ENCODE peak calls at places on chromosomes 5 and 9, in ten cellular contexts. One of them, this sample, is unnamed.

GRCh38 chr9:134899168-134899567 is 18.5 kb downstream of the FCN1 start:
- DNase-seq in LHCN-M2: no peak
- DNase-seq in GM10248: no peak
- DNase-seq in WTC11: no peak
- DNase-seq in uterus: no peak
- DNase-seq in AG04450: no peak
- DNase-seq in smooth muscle cell of the brain vasculature: no peak
- DNase-seq in sigmoid colon: no peak
- DNase-seq in T follicular helper cell: no peak
- DNase-seq in ACHN: no peak
- DNase-seq in this sample: no peak

GRCh38 chr5:143271431-143271830 is 132.1 kb downstream of the NR3C1 start:
- DNase-seq in sigmoid colon: no peak
- DNase-seq in smooth muscle cell of the brain vasculature: no peak
- DNase-seq in AG04450: no peak
- DNase-seq in ACHN: no peak
- DNase-seq in T follicular helper cell: no peak
- DNase-seq in uterus: no peak
- DNase-seq in LHCN-M2: no peak
- DNase-seq in WTC11: no peak
- DNase-seq in GM10248: no peak
- DNase-seq in this sample: no peak

GRCh38 chr9:109908459-109909390 is 128.7 kb downstream of the PALM2AKAP2 start:
- DNase-seq in T follicular helper cell: no peak
- DNase-seq in uterus: no peak
- DNase-seq in smooth muscle cell of the brain vasculature: no peak
- DNase-seq in WTC11: no peak
- DNase-seq in GM10248: no peak
- DNase-seq in ACHN: no peak
- DNase-seq in LHCN-M2: no peak
- DNase-seq in AG04450: peak; percentile 88
- DNase-seq in sigmoid colon: no peak
- DNase-seq in this sample: no peak

GRCh38 chr5:2714026-2714425 is 37.5 kb downstream of the IRX2 start:
- DNase-seq in LHCN-M2: no peak
- DNase-seq in sigmoid colon: peak; percentile 25
- DNase-seq in WTC11: no peak
- DNase-seq in GM10248: no peak
- DNase-seq in AG04450: no peak
- DNase-seq in ACHN: no peak
- DNase-seq in smooth muscle cell of the brain vasculature: no peak
- DNase-seq in uterus: no peak
- DNase-seq in T follicular helper cell: no peak
- DNase-seq in this sample: no peak

GRCh38 chr5:13249854-13250253 is 694.6 kb downstream of the DNAH5 start:
- DNase-seq in AG04450: no peak
- DNase-seq in ACHN: no peak
- DNase-seq in smooth muscle cell of the brain vasculature: no peak
- DNase-seq in T follicular helper cell: no peak
- DNase-seq in WTC11: no peak
- DNase-seq in GM10248: no peak
- DNase-seq in sigmoid colon: no peak
- DNase-seq in LHCN-M2: peak; percentile 64
- DNase-seq in uterus: no peak
- DNase-seq in this sample: no peak

GRCh38 chr5:1062761-1063568 is 48.9 kb downstream of the SLC12A7 start:
- DNase-seq in AG04450: no peak
- DNase-seq in sigmoid colon: no peak
- DNase-seq in LHCN-M2: no peak
- DNase-seq in smooth muscle cell of the brain vasculature: no peak
- DNase-seq in uterus: no peak
- DNase-seq in WTC11: no peak
- DNase-seq in GM10248: no peak
- DNase-seq in ACHN: no peak
- DNase-seq in T follicular helper cell: no peak
- DNase-seq in this sample: peak; percentile 45

GRCh38 chr9:133604214-133604613 is 5.0 kb downstream of the FAM163B start:
- DNase-seq in uterus: no peak
- DNase-seq in GM10248: no peak
- DNase-seq in ACHN: no peak
- DNase-seq in sigmoid colon: no peak
- DNase-seq in T follicular helper cell: no peak
- DNase-seq in AG04450: no peak
- DNase-seq in WTC11: no peak
- DNase-seq in LHCN-M2: peak; percentile 4
- DNase-seq in smooth muscle cell of the brain vasculature: no peak
- DNase-seq in this sample: no peak

GRCh38 chr5:138829341-138829740 is 45.8 kb downstream of the LRRTM2 start:
- DNase-seq in T follicular helper cell: no peak
- DNase-seq in WTC11: no peak
- DNase-seq in AG04450: no peak
- DNase-seq in uterus: no peak
- DNase-seq in GM10248: no peak
- DNase-seq in smooth muscle cell of the brain vasculature: no peak
- DNase-seq in LHCN-M2: no peak
- DNase-seq in ACHN: no peak
- DNase-seq in sigmoid colon: no peak
- DNase-seq in this sample: no peak

GRCh38 chr5:60701317-60701988 is 1.5 kb upstream of the DEPDC1B start:
- DNase-seq in uterus: no peak
- DNase-seq in T follicular helper cell: no peak
- DNase-seq in ACHN: no peak
- DNase-seq in sigmoid colon: no peak
- DNase-seq in WTC11: no peak
- DNase-seq in smooth muscle cell of the brain vasculature: no peak
- DNase-seq in LHCN-M2: no peak
- DNase-seq in GM10248: no peak
- DNase-seq in AG04450: no peak
- DNase-seq in this sample: no peak

GRCh38 chr9:73684601-73685000 is 532.9 kb downstream of the ANXA1 start:
- DNase-seq in WTC11: no peak
- DNase-seq in sigmoid colon: no peak
- DNase-seq in AG04450: no peak
- DNase-seq in ACHN: no peak
- DNase-seq in uterus: no peak
- DNase-seq in smooth muscle cell of the brain vasculature: no peak
- DNase-seq in LHCN-M2: no peak
- DNase-seq in T follicular helper cell: no peak
- DNase-seq in GM10248: no peak
- DNase-seq in this sample: no peak

GRCh38 chr9:130467371-130467770 is 22.6 kb downstream of the ASS1 start:
- DNase-seq in ACHN: no peak
- DNase-seq in T follicular helper cell: no peak
- DNase-seq in LHCN-M2: no peak
- DNase-seq in uterus: no peak
- DNase-seq in GM10248: no peak
- DNase-seq in WTC11: no peak
- DNase-seq in sigmoid colon: no peak
- DNase-seq in AG04450: no peak
- DNase-seq in smooth muscle cell of the brain vasculature: no peak
- DNase-seq in this sample: no peak

GRCh38 chr5:172299916-172300439 is 16.4 kb upstream of the UBTD2 start:
- DNase-seq in WTC11: no peak
- DNase-seq in uterus: no peak
- DNase-seq in GM10248: no peak
- DNase-seq in sigmoid colon: no peak
- DNase-seq in T follicular helper cell: no peak
- DNase-seq in AG04450: no peak
- DNase-seq in smooth muscle cell of the brain vasculature: no peak
- DNase-seq in ACHN: no peak
- DNase-seq in LHCN-M2: peak; percentile 48
- DNase-seq in this sample: no peak

GRCh38 chr9:113966394-113966793 is 90.3 kb downstream of the ZNF618 start:
- DNase-seq in WTC11: no peak
- DNase-seq in LHCN-M2: no peak
- DNase-seq in uterus: no peak
- DNase-seq in smooth muscle cell of the brain vasculature: no peak
- DNase-seq in GM10248: no peak
- DNase-seq in T follicular helper cell: no peak
- DNase-seq in ACHN: no peak
- DNase-seq in AG04450: no peak
- DNase-seq in sigmoid colon: no peak
- DNase-seq in this sample: peak; percentile 74

GRCh38 chr5:175052351-175052750 is 328.0 kb downstream of the MSX2 start:
- DNase-seq in uterus: no peak
- DNase-seq in T follicular helper cell: no peak
- DNase-seq in sigmoid colon: no peak
- DNase-seq in LHCN-M2: no peak
- DNase-seq in WTC11: no peak
- DNase-seq in AG04450: no peak
- DNase-seq in ACHN: no peak
- DNase-seq in smooth muscle cell of the brain vasculature: no peak
- DNase-seq in GM10248: no peak
- DNase-seq in this sample: no peak

GRCh38 chr9:76658510-76659231 is 105.6 kb upstream of the PCA3 start:
- DNase-seq in smooth muscle cell of the brain vasculature: no peak
- DNase-seq in WTC11: no peak
- DNase-seq in GM10248: peak; percentile 64
- DNase-seq in T follicular helper cell: no peak
- DNase-seq in sigmoid colon: no peak
- DNase-seq in AG04450: peak; percentile 43
- DNase-seq in uterus: no peak
- DNase-seq in LHCN-M2: peak; percentile 66
- DNase-seq in ACHN: peak; percentile 50
- DNase-seq in this sample: no peak

GRCh38 chr9:130329061-130329460 is 63.5 kb downstream of the HMCN2 start:
- DNase-seq in LHCN-M2: no peak
- DNase-seq in sigmoid colon: no peak
- DNase-seq in WTC11: no peak
- DNase-seq in smooth muscle cell of the brain vasculature: no peak
- DNase-seq in T follicular helper cell: no peak
- DNase-seq in uterus: no peak
- DNase-seq in ACHN: no peak
- DNase-seq in GM10248: no peak
- DNase-seq in AG04450: no peak
- DNase-seq in this sample: no peak

GRCh38 chr5:37734114-37734513 is 105.7 kb downstream of the GDNF start:
- DNase-seq in ACHN: no peak
- DNase-seq in WTC11: no peak
- DNase-seq in AG04450: no peak
- DNase-seq in uterus: no peak
- DNase-seq in smooth muscle cell of the brain vasculature: no peak
- DNase-seq in sigmoid colon: no peak
- DNase-seq in T follicular helper cell: no peak
- DNase-seq in GM10248: no peak
- DNase-seq in LHCN-M2: no peak
- DNase-seq in this sample: no peak

GRCh38 chr9:15837079-15837679 is 284.3 kb downstream of the CCDC171 start:
- DNase-seq in T follicular helper cell: no peak
- DNase-seq in uterus: no peak
- DNase-seq in AG04450: peak; percentile 30
- DNase-seq in ACHN: peak; percentile 62
- DNase-seq in LHCN-M2: peak; percentile 69
- DNase-seq in GM10248: peak; percentile 38
- DNase-seq in WTC11: no peak
- DNase-seq in smooth muscle cell of the brain vasculature: peak; percentile 29
- DNase-seq in sigmoid colon: no peak
- DNase-seq in this sample: no peak

GRCh38 chr9:70011366-70011765 is 32.3 kb upstream of the MAMDC2 start:
- DNase-seq in WTC11: no peak
- DNase-seq in smooth muscle cell of the brain vasculature: no peak
- DNase-seq in LHCN-M2: peak; percentile 48
- DNase-seq in T follicular helper cell: no peak
- DNase-seq in GM10248: no peak
- DNase-seq in sigmoid colon: no peak
- DNase-seq in AG04450: no peak
- DNase-seq in ACHN: no peak
- DNase-seq in uterus: no peak
- DNase-seq in this sample: no peak

GRCh38 chr5:123755587-123756324 is 243.8 kb downstream of the CSNK1G3 start:
- DNase-seq in T follicular helper cell: no peak
- DNase-seq in AG04450: peak; percentile 36
- DNase-seq in sigmoid colon: no peak
- DNase-seq in LHCN-M2: peak; percentile 35
- DNase-seq in WTC11: no peak
- DNase-seq in smooth muscle cell of the brain vasculature: no peak
- DNase-seq in ACHN: peak; percentile 73
- DNase-seq in uterus: no peak
- DNase-seq in GM10248: no peak
- DNase-seq in this sample: no peak

GRCh38 chr5:40796487-40796889 is 1.7 kb downstream of the PRKAA1 start:
- DNase-seq in T follicular helper cell: no peak
- DNase-seq in GM10248: no peak
- DNase-seq in sigmoid colon: no peak
- DNase-seq in uterus: no peak
- DNase-seq in ACHN: no peak
- DNase-seq in smooth muscle cell of the brain vasculature: no peak
- DNase-seq in LHCN-M2: peak; percentile 56
- DNase-seq in WTC11: no peak
- DNase-seq in AG04450: no peak
- DNase-seq in this sample: no peak

GRCh38 chr5:141875795-141876627 is 2.2 kb downstream of the PCDH1 start:
- DNase-seq in ACHN: no peak
- DNase-seq in LHCN-M2: no peak
- DNase-seq in uterus: no peak
- DNase-seq in T follicular helper cell: no peak
- DNase-seq in smooth muscle cell of the brain vasculature: no peak
- DNase-seq in sigmoid colon: no peak
- DNase-seq in GM10248: no peak
- DNase-seq in AG04450: no peak
- DNase-seq in WTC11: peak; percentile 65
- DNase-seq in this sample: no peak

GRCh38 chr9:133740891-133741290 is 2.7 kb upstream of the SARDH start:
- DNase-seq in GM10248: no peak
- DNase-seq in T follicular helper cell: no peak
- DNase-seq in uterus: no peak
- DNase-seq in ACHN: no peak
- DNase-seq in sigmoid colon: peak; percentile 45
- DNase-seq in WTC11: no peak
- DNase-seq in smooth muscle cell of the brain vasculature: no peak
- DNase-seq in AG04450: no peak
- DNase-seq in LHCN-M2: no peak
- DNase-seq in this sample: no peak

This sample was measured in psoas muscle.